ENCODE peak calls at places on chromosomes 11 and 22, in four cellular contexts. H is aorta, D is heart left ventricle, T is upper lobe of right lung. Z is an unnamed sample.
A peak's percentile ranks its signal among the peaks of the same experiment; 100 is the strongest.

GRCh38 chr11:130088217-130088616 is 18.5 kb downstream of the APLP2 start:
- DNase-seq in D (no peak), T (no peak), H (no peak), Z (no peak)

GRCh38 chr22:23305321-23305910 is 125.1 kb downstream of the BCR start:
- DNase-seq in D (peak; percentile 46), T (peak; percentile 61), H (peak; percentile 79), Z (peak; percentile 83)

GRCh38 chr11:43282607-43283440 is 29.0 kb upstream of the API5 start:
- DNase-seq in H (peak; percentile 76), D (peak; percentile 73), T (peak; percentile 67), Z (no peak)

GRCh38 chr22:34992672-34993071 is 73.3 kb upstream of the ISX start:
- DNase-seq in T (no peak), D (no peak), H (no peak), Z (no peak)

GRCh38 chr11:57406337-57406904 is 16.0 kb upstream of the PRG2 start:
- DNase-seq in H (no peak), D (peak; percentile 71), T (no peak), Z (no peak)

GRCh38 chr11:35751664-35752061 is 89.1 kb downstream of the TRIM44 start:
- DNase-seq in H (no peak), T (no peak), D (no peak), Z (no peak)

GRCh38 chr11:3234846-3235245 is 2.6 kb upstream of the MRGPRE start:
- DNase-seq in T (no peak), H (no peak), D (no peak), Z (no peak)

GRCh38 chr11:122487669-122488068 is 167.9 kb upstream of the UBASH3B start:
- DNase-seq in D (no peak), H (no peak), T (no peak), Z (no peak)

GRCh38 chr22:46172522-46172921 is 22.2 kb downstream of the PPARA start:
- DNase-seq in T (no peak), D (no peak), H (no peak), Z (no peak)

GRCh38 chr22:24445481-24446290 is 18.3 kb downstream of the ADORA2A start:
- DNase-seq in T (no peak), D (no peak), H (no peak), Z (peak; percentile 66)

GRCh38 chr11:59135648-59136461 is 6.8 kb upstream of the FAM111A start:
- DNase-seq in H (peak; percentile 96), T (peak; percentile 90), D (peak; percentile 91), Z (peak; percentile 79)

GRCh38 chr22:38296372-38296771 is 20.9 kb downstream of the CSNK1E start:
- DNase-seq in D (no peak), H (no peak), T (no peak), Z (no peak)

GRCh38 chr22:19430890-19431541 is 517 bp downstream of the HIRA start:
- DNase-seq in T (peak; percentile 70), D (peak; percentile 68), H (peak; percentile 80), Z (no peak)

GRCh38 chr22:33065230-33065629 is 7.0 kb upstream of the SYN3 start:
- DNase-seq in T (no peak), D (no peak), H (no peak), Z (no peak)

GRCh38 chr11:7540830-7541555 is 27.2 kb downstream of the PPFIBP2 start:
- DNase-seq in T (no peak), D (no peak), H (no peak), Z (no peak)

GRCh38 chr11:74611369-74611861 is 19.0 kb downstream of the POLD3 start:
- DNase-seq in T (no peak), D (no peak), H (no peak), Z (no peak)

GRCh38 chr11:502288-503178 is 4.5 kb downstream of the RNH1 start:
- DNase-seq in H (no peak), T (no peak), D (no peak), Z (peak; percentile 78)

GRCh38 chr22:40728731-40729189 is 49.5 kb downstream of the MCHR1 start:
- DNase-seq in H (no peak), D (no peak), T (no peak), Z (no peak)

GRCh38 chr22:36803358-36803757 is 13.5 kb downstream of the PVALB start:
- DNase-seq in H (no peak), D (no peak), T (no peak), Z (no peak)

GRCh38 chr11:28966951-28967350 is 858.8 kb downstream of the METTL15 start:
- DNase-seq in D (no peak), T (no peak), H (no peak), Z (no peak)

GRCh38 chr11:57903441-57904123 is 120.1 kb upstream of the OR9Q1 start:
- DNase-seq in D (no peak), T (no peak), H (no peak), Z (no peak)

GRCh38 chr11:65899356-65900124 is 648 bp downstream of the FOSL1 start:
- DNase-seq in T (peak; percentile 83), H (peak; percentile 96), D (peak; percentile 83), Z (peak; percentile 90)

GRCh38 chr11:20238712-20239111 is 78.4 kb upstream of the DBX1 start:
- DNase-seq in D (no peak), H (no peak), T (no peak), Z (no peak)

GRCh38 chr22:39457546-39458442 is 982 bp downstream of the MGAT3 start:
- DNase-seq in D (no peak), H (peak; percentile 65), T (no peak), Z (no peak)

GRCh38 chr11:47791774-47792173 is 24.6 kb upstream of the FNBP4 start:
- DNase-seq in D (no peak), T (no peak), H (no peak), Z (no peak)

GRCh38 chr22:32219030-32219429 is 14.2 kb upstream of the RFPL2 start:
- DNase-seq in T (no peak), H (no peak), D (no peak), Z (no peak)

GRCh38 chr11:107561688-107562087 is 3.8 kb downstream of the ALKBH8 start:
- DNase-seq in H (no peak), D (no peak), T (no peak), Z (no peak)

GRCh38 chr11:103532133-103532788 is 423.0 kb downstream of the DYNC2H1 start:
- DNase-seq in T (no peak), D (no peak), H (no peak), Z (no peak)

GRCh38 chr11:61072316-61073109 is 29.8 kb upstream of the CD5 start:
- DNase-seq in D (no peak), H (no peak), T (no peak), Z (no peak)

GRCh38 chr11:47101452-47101851 is 75.2 kb downstream of the ARFGAP2 start:
- DNase-seq in D (no peak), T (no peak), H (no peak), Z (no peak)

GRCh38 chr11:84817998-84818397 is 809.1 kb downstream of the DLG2 start:
- DNase-seq in T (no peak), D (no peak), H (no peak), Z (no peak)

GRCh38 chr22:49322861-49323622 is 504.6 kb downstream of the BRD1 start:
- DNase-seq in D (peak; percentile 44), H (peak; percentile 46), T (peak; percentile 25), Z (peak; percentile 54)

GRCh38 chr11:1749787-1750351 is 526 bp downstream of the IFITM10 start:
- DNase-seq in H (peak; percentile 83), D (no peak), T (peak; percentile 65), Z (no peak)

GRCh38 chr11:20658135-20658534 is 11.3 kb upstream of the NELL1 start:
- DNase-seq in T (no peak), H (no peak), D (no peak), Z (no peak)

GRCh38 chr22:49271831-49272230 is 555.8 kb downstream of the BRD1 start:
- DNase-seq in H (no peak), D (no peak), T (no peak), Z (peak; percentile 64)

DNA sequence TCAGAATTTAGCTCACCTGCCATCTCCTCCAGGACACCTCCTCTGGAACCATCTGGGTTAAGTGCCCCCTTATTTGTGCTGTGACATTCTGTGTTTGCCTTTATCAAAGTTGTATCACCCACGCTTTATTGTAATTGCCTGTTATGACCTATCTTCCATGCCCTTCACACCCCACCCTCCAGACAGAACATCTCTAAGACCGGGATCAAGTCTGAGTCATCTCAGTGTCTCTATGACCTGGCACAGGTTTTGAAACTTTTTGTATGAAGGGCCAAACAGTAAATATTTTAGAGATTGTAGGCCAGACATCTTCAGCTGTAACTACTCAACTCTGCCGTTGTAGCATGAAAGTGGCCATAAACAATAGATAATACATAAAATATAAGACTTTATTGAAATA is 161.8 kb downstream of the SPON1 start:
- DNase-seq in D (no peak), T (no peak), H (no peak), Z (no peak)
- H3K4me3 ChIP-seq in D (no peak overlapping the region), T (no peak overlapping the region), H (no peak overlapping the region), Z (no peak overlapping the region)

GRCh38 chr11:128720522-128720985 is 26.7 kb downstream of the FLI1 start:
- DNase-seq in D (no peak), H (no peak), T (no peak), Z (no peak)
- H3K4me3 ChIP-seq in D (no peak overlapping the region), H (no peak overlapping the region), T (peak overlapping the region; percentile 16), Z (no peak overlapping the region)

DNA sequence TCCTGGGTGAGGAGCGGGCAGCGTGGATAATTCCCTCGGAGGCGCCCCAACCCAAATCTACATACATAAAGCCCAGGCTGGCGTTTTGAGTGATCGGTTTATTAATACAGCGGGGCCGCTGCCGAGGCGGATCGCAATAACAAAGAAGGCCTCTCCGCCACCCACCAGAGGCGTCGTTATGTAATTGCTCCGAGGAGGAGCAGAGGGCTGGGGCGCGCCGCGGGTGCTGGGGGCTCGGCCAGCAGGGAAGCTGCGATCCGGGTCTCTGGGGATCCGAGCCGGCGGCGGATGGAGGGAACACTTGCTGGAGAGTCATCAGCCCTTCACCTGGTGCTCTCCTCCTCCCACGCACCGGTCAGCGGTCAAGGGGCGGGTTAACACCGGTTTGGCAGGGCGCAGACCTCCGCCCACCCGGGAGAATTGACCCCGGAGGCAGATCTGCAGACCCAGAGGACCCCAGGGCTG is 6.4 kb upstream of the TP53I11 start:
- DNase-seq in H (no peak), D (no peak), T (no peak), Z (no peak)
- H3K4me3 ChIP-seq in H (no peak overlapping the region), D (no peak overlapping the region), T (no peak overlapping the region), Z (no peak overlapping the region)

DNA sequence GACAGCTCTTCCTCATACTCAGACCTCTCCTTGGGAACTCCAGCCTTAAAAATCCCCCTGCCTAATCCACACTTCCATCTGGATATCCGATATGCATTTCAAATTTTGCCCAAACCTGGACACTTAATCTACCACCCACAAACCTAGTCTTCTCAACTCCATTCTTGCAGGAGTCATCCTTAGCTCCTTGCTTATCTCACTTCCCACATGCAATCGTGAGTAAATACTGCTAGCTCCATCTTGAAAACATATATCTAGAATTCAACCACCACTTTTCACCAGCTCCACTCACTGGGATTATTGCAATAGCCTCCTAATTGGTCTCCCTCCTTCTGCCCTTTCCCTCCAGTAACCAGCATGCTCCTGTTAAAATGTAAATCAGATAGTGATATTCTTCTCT is 2.6 kb upstream of the MYOD1 start:
- DNase-seq in T (no peak), H (no peak), D (no peak), Z (no peak)
- H3K4me3 ChIP-seq in T (no peak overlapping the region), H (no peak overlapping the region), D (no peak overlapping the region), Z (no peak overlapping the region)

GRCh38 chr11:86210898-86211297 is 33.7 kb upstream of the EED start:
- DNase-seq in D (no peak), T (no peak), H (no peak), Z (no peak)
- H3K4me3 ChIP-seq in D (no peak overlapping the region), T (no peak overlapping the region), H (no peak overlapping the region), Z (no peak overlapping the region)

Z was measured in coronary artery.